ENCODE peak calls at places on chromosome 17, in five cellular contexts. H, V, S, L and M are unnamed samples.

GRCh38 chr17:561118-561517 is 153.5 kb downstream of the VPS53 start:
- DNase-seq in S (peak; percentile 67), H (no peak), L (no peak), V (no peak), M (no peak)

GRCh38 chr17:76726766-76727718 is at the start of gene METTL23:
- DNase-seq in H (peak; percentile 90), S (peak; percentile 65), L (peak; percentile 62), V (peak; percentile 71), M (peak; percentile 71)

GRCh38 chr17:66165537-66166123 is 26.3 kb downstream of the CEP112 start:
- DNase-seq in S (peak; percentile 39), H (no peak), V (peak; percentile 55), L (no peak), M (no peak)

GRCh38 chr17:15261063-15261817 is 3.9 kb downstream of the PMP22 start:
- DNase-seq in L (no peak), H (no peak), V (peak; percentile 42), S (peak; percentile 75), M (no peak)

GRCh38 chr17:61200349-61200735 is 199.3 kb upstream of the TBX2 start:
- DNase-seq in H (no peak), S (peak; percentile 21), L (no peak), V (no peak), M (no peak)

GRCh38 chr17:14144513-14144912 is 75.2 kb downstream of the COX10 start:
- DNase-seq in H (no peak), L (no peak), S (no peak), V (no peak), M (no peak)

GRCh38 chr17:78788451-78788850 is 6.4 kb upstream of the CYTH1 start:
- DNase-seq in V (no peak), H (no peak), L (no peak), S (no peak), M (no peak)

GRCh38 chr17:49926886-49927285 is 42.1 kb upstream of the DLX4 start:
- DNase-seq in V (no peak), L (no peak), S (no peak), H (no peak), M (no peak)

GRCh38 chr17:79948406-79948917 is 87.2 kb downstream of the TBC1D16 start:
- DNase-seq in V (no peak), H (no peak), L (no peak), S (no peak), M (no peak)